ENCODE peak calls at places on chromosomes 6 and 20, in six cellular contexts. L is heart left ventricle, N is psoas muscle, R is fibroblast of lung, F is brain microvascular endothelial cell, S is pancreas. C is an unnamed sample.

GRCh38 chr20:49694450-49695071 is 19.1 kb downstream of the B4GALT5 start:
- DNase-seq in L (no peak), N (no peak), R (no peak), F (no peak), S (no peak), C (no peak)

GRCh38 chr6:6851059-6851658 is 256.6 kb upstream of the RREB1 start:
- DNase-seq in L (peak), N (no peak), R (peak), F (peak), S (peak), C (peak)

GRCh38 chr6:106637718-106638341 is 8.5 kb downstream of the QRSL1 start:
- DNase-seq in L (no peak), N (no peak), R (no peak), F (no peak), S (no peak), C (no peak)

GRCh38 chr6:41065550-41066026 is 6.6 kb downstream of the OARD1 start:
- DNase-seq in L (no peak), N (no peak), R (no peak), F (no peak), S (no peak), C (no peak)

GRCh38 chr20:53402233-53403005 is 191.2 kb downstream of the ZNF217 start:
- DNase-seq in L (no peak), N (no peak), R (no peak), F (no peak), S (no peak), C (no peak)

GRCh38 chr20:62123450-62124118 is 1.3 kb downstream of the LSM14B start:
- DNase-seq in L (no peak), N (no peak), R (peak), F (peak), S (no peak), C (no peak)

GRCh38 chr20:42442728-42443127 is 747.0 kb downstream of the PTPRT start:
- DNase-seq in L (no peak), N (peak), R (no peak), F (no peak), S (no peak), C (no peak)

GRCh38 chr20:47499053-47499452 is 2.6 kb upstream of the NCOA3 start:
- DNase-seq in L (no peak), N (no peak), R (no peak), F (no peak), S (no peak), C (no peak)

GRCh38 chr20:32960222-32960518 is 44.1 kb downstream of the SUN5 start:
- DNase-seq in L (no peak), N (no peak), R (no peak), F (no peak), S (no peak), C (no peak)

GRCh38 chr20:19851863-19852262 is 93.8 kb downstream of the RIN2 start:
- DNase-seq in L (no peak), N (no peak), R (peak), F (no peak), S (no peak), C (no peak)

GRCh38 chr6:31836036-31836675 is 8.6 kb downstream of the HSPA1B start:
- DNase-seq in L (no peak), N (no peak), R (no peak), F (no peak), S (no peak), C (no peak)

GRCh38 chr20:37356961-37357371 is 11.0 kb downstream of the SRC start:
- DNase-seq in L (no peak), N (no peak), R (no peak), F (no peak), S (no peak), C (no peak)

GRCh38 chr20:37353285-37353849 is 7.4 kb downstream of the SRC start:
- DNase-seq in L (no peak), N (no peak), R (no peak), F (no peak), S (no peak), C (no peak)

GRCh38 chr20:37354210-37355195 is 8.6 kb downstream of the SRC start:
- DNase-seq in L (no peak), N (no peak), R (no peak), F (no peak), S (peak), C (no peak)

GRCh38 chr20:37356387-37356786 is 10.4 kb downstream of the SRC start:
- DNase-seq in L (peak), N (peak), R (peak), F (no peak), S (peak), C (no peak)

DNA sequence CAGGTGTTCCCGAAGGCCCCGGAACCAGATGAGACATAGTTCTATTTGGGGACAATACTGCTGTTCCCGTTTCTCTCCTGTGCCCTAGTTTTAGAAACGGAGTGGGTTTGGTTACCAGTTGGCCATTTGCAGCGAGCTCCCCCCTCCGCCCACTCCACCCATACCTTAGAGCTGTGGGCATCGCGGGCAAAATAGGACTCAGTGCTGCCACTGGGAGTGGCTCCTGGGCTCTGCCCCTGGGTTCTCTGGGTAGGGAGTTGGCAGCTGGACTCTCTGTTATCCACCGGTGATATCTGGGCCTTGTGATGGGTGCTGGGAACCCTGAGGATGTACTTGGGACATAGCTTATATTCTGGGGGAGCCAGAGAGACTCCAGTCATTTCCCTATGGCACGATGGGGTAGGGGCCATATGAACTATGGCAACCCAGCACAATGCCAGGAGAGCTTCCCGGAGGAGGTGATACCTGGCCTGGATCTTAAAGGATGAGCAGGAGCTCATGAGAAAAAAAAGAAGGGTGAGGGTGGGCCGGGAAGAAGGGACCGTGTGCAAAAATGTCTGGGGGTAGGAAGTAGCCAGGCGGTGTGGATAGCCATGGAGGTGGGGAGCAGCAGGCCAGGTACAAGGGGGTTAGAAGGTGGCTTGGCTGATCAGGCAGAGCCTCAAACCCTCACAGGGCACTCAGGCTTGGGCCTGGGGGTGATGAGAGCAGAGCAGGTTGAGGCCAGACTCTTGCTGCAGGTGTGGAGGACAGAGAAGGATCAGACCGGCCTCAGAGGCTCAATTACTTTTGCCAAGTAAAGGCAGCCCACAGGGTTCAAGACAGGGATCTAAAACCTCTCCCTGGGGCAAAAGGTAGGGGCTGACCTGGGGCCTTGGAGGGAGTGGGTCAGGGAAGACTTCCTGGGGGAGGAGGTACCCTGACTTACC is 9.6 kb downstream of the SRC start:
- DNase-seq in L (no peak), N (no peak), R (no peak), F (no peak), S (no peak), C (no peak)
- H3K27ac ChIP-seq in L (no peak), N (no peak), R (no peak), F (no peak), S (no peak), C (no peak)

GRCh38 chr6:167092672-167093339 is 30.1 kb upstream of the CCR6 start:
- DNase-seq in L (no peak), N (no peak), R (no peak), F (no peak), S (no peak), C (no peak)

GRCh38 chr6:167094436-167094819 is 28.5 kb upstream of the CCR6 start:
- DNase-seq in L (no peak), N (no peak), R (no peak), F (peak), S (no peak), C (no peak)

GRCh38 chr6:167093406-167093921 is 29.4 kb upstream of the CCR6 start:
- DNase-seq in L (no peak), N (no peak), R (no peak), F (no peak), S (no peak), C (no peak)

GRCh38 chr6:167094820-167095637 is 27.9 kb upstream of the CCR6 start:
- DNase-seq in L (no peak), N (no peak), R (no peak), F (no peak), S (no peak), C (no peak)

GRCh38 chr6:167093922-167094432 is 28.9 kb upstream of the CCR6 start:
- DNase-seq in L (peak), N (peak), R (no peak), F (no peak), S (no peak), C (no peak)
- H3K27ac ChIP-seq in L (no peak), N (no peak), R (no peak), F (no peak), S (no peak), C (no peak)

DNA sequence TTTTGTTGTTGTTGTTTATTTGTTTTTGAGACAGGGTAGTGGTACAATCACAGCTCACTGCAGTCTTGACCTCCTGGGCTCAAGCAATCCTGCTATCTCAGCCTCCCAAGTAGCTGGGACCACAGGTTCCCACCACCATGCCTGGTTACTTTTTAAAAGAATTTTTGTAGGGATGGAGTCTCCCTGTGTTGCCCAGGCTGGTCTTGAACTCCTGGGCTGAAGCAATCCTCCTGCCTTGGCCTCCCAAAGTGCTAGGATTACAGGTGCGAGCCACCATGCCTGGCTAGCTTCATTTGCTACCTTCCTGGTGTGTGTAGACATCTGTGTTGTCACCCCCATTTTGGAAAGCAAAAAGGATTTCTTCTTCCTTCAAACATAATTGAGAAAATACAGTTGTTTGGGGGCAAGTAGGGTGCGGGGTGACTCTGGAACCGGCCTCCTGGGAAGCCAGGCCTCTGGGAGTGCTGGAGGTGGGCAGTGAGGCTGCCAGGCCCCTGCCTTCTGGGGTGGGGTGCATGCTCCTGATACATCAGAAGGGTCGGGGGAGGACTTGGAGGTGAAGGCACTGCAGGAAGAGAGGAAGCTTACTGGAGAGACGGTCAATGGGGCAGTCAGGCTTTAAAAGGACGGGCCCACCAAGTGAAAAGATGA is 28.4 kb downstream of the SYNJ2 start:
- DNase-seq in L (no peak), N (peak), R (no peak), F (no peak), S (no peak), C (no peak)
- H3K27ac ChIP-seq in L (peak), N (peak), R (no peak), F (peak), S (peak), C (no peak)

GRCh38 chr6:2958331-2958711 is 13.0 kb downstream of the SERPINB6 start:
- DNase-seq in L (no peak), N (peak), R (no peak), F (no peak), S (no peak), C (no peak)
- H3K27ac ChIP-seq in L (peak), N (peak), R (no peak), F (no peak), S (no peak), C (no peak)

GRCh38 chr6:16700202-16700997 is 60.9 kb downstream of the ATXN1 start:
- DNase-seq in L (no peak), N (no peak), R (no peak), F (no peak), S (no peak), C (no peak)

GRCh38 chr6:16697437-16698162 is 63.7 kb downstream of the ATXN1 start:
- DNase-seq in L (no peak), N (no peak), R (no peak), F (no peak), S (no peak), C (no peak)

GRCh38 chr6:16694789-16695188 is 66.5 kb downstream of the ATXN1 start:
- DNase-seq in L (no peak), N (no peak), R (no peak), F (no peak), S (no peak), C (no peak)

GRCh38 chr6:16698988-16699868 is 62.0 kb downstream of the ATXN1 start:
- DNase-seq in L (no peak), N (no peak), R (no peak), F (no peak), S (no peak), C (no peak)

DNA sequence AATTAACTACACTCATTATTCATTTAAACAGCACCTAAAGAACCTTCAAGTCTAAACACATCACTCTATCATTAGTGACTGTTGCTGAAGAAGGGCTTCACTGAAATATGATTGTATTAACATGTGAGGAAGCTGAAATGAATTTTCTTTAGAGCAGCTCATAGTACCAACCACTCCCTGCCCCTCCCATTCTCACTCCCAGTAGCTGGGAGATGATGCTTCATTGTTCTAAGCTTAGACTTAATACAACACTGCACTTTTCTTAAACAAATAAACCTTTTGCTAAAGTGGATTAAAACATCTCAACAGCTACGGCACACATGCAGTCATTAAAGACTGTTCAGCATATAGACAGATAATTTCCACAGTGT is 63.1 kb downstream of the ATXN1 start:
- DNase-seq in L (no peak), N (no peak), R (no peak), F (no peak), S (no peak), C (peak)
- H3K27ac ChIP-seq in L (no peak), N (no peak), R (no peak), F (no peak), S (no peak), C (peak)

DNA sequence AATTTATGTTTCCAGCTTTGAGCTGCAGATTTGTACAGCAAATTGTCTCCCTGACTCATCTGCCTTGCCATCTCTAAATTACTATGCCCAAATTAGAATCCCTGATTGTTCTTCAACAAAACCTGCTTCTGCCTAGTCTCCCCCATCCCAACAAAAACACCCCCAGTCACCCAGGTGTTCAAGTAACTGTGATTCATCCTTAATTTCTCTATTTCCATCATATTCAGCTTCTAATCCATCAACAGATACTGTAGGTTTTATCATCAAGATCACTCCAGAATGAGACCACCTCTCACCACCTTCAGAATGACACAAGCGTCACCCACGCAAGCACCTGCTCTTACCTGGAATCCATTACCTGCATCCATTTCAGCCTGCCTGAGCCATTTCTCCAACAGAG is 498.5 kb downstream of the PRKN start:
- DNase-seq in L (no peak), N (no peak), R (no peak), F (no peak), S (no peak), C (no peak)
- H3K27ac ChIP-seq in L (no peak), N (no peak), R (no peak), F (no peak), S (no peak), C (no peak)

GRCh38 chr6:39821014-39821738 is 29.0 kb downstream of the DAAM2 start:
- DNase-seq in L (no peak), N (no peak), R (no peak), F (no peak), S (no peak), C (no peak)
- H3K27ac ChIP-seq in L (peak), N (peak), R (peak), F (no peak), S (no peak), C (no peak)

GRCh38 chr6:90457867-90458259 is 129.0 kb downstream of the MAP3K7 start:
- DNase-seq in L (no peak), N (no peak), R (no peak), F (no peak), S (no peak), C (no peak)
- H3K27ac ChIP-seq in L (no peak), N (no peak), R (no peak), F (no peak), S (no peak), C (no peak)

GRCh38 chr20:44309763-44310663 is 989 bp downstream of the FITM2 start:
- DNase-seq in L (peak), N (peak), R (peak), F (peak), S (no peak), C (no peak)
- H3K27ac ChIP-seq in L (peak), N (peak), R (peak), F (no peak), S (no peak), C (no peak)

GRCh38 chr6:152244998-152245630 is 392.0 kb downstream of the SYNE1 start:
- DNase-seq in L (no peak), N (no peak), R (peak), F (no peak), S (no peak), C (no peak)

GRCh38 chr6:152240983-152241766 is 396.0 kb downstream of the SYNE1 start:
- DNase-seq in L (no peak), N (no peak), R (no peak), F (no peak), S (peak), C (no peak)

GRCh38 chr6:152248987-152249386 is 388.2 kb downstream of the SYNE1 start:
- DNase-seq in L (no peak), N (no peak), R (no peak), F (no peak), S (no peak), C (no peak)

GRCh38 chr6:152250127-152250526 is 387.0 kb downstream of the SYNE1 start:
- DNase-seq in L (no peak), N (no peak), R (no peak), F (no peak), S (no peak), C (no peak)

GRCh38 chr6:152246554-152247337 is 390.4 kb downstream of the SYNE1 start:
- DNase-seq in L (peak), N (no peak), R (peak), F (peak), S (no peak), C (no peak)
- H3K27ac ChIP-seq in L (peak), N (peak), R (no peak), F (no peak), S (no peak), C (no peak)